ENCODE peak calls at places on chromosomes 2 and 18, in six cellular contexts. L is aorta, G is NT2/D1, V is neuronal stem cell, T is left ventricle myocardium inferior, P is A549. Z is an unnamed sample. For H3K4me1, the result is how much of the 10 kb centered on the place peaks cover.

GRCh38 chr2:216059233-216059834 is 22.3 kb downstream of the PECR start:
- DNase-seq in G (no peak), V (no peak), T (no peak), L (no peak), P (no peak), Z (no peak)

GRCh38 chr18:70074091-70074490 is 126.4 kb upstream of the CD226 start:
- DNase-seq in P (no peak), V (no peak), G (no peak), L (no peak), T (no peak), Z (peak)

GRCh38 chr2:154555700-154556099 is 142.8 kb upstream of the KCNJ3 start:
- DNase-seq in L (no peak), T (no peak), P (no peak), V (no peak), G (no peak), Z (no peak)

GRCh38 chr2:111202266-111203040 is 81.7 kb downstream of the BCL2L11 start:
- DNase-seq in V (no peak), T (no peak), L (no peak), P (no peak), G (no peak), Z (peak)

GRCh38 chr2:173187911-173188788 is 112.5 kb downstream of the MAP3K20 start:
- DNase-seq in V (no peak), T (no peak), P (no peak), G (no peak), L (no peak), Z (peak)

GRCh38 chr2:118527571-118527970 is 319.9 kb downstream of the EN1 start:
- DNase-seq in G (no peak), T (no peak), V (no peak), L (no peak), P (no peak), Z (no peak)

GRCh38 chr2:204504594-204504993 is 40.7 kb upstream of the PARD3B start:
- DNase-seq in V (no peak), L (no peak), T (no peak), P (no peak), G (no peak), Z (no peak)

GRCh38 chr2:108444941-108445840 is 3.8 kb upstream of the GCC2 start:
- DNase-seq in L (no peak), T (no peak), P (no peak), V (no peak), G (no peak), Z (peak)

GRCh38 chr2:10006248-10007147 is 36.9 kb upstream of the KLF11 start:
- DNase-seq in G (no peak), T (peak), P (peak), V (no peak), L (no peak), Z (no peak)

GRCh38 chr2:218236829-218237228 is 19.8 kb downstream of the ARPC2 start:
- DNase-seq in V (no peak), P (no peak), L (no peak), T (no peak), G (no peak), Z (no peak)

GRCh38 chr18:75475228-75475627 is 47.7 kb upstream of the SMIM21 start:
- DNase-seq in T (no peak), G (no peak), P (no peak), L (no peak), V (no peak), Z (peak)

GRCh38 chr2:47344890-47345583 is 57.9 kb upstream of the MSH2 start:
- DNase-seq in T (peak), G (peak), V (peak), L (peak), P (peak), Z (peak)

GRCh38 chr18:8610442-8610801 is 1.2 kb downstream of the RAB12 start:
- DNase-seq in G (no peak), P (no peak), L (peak), V (no peak), T (no peak), Z (peak)

GRCh38 chr18:3903341-3903740 is 453.4 kb downstream of the TGIF1 start:
- DNase-seq in P (no peak), G (no peak), V (no peak), T (no peak), L (no peak), Z (peak)

GRCh38 chr2:68185541-68186164 is 28.0 kb downstream of the PNO1 start:
- DNase-seq in V (peak), G (peak), T (no peak), L (peak), P (peak), Z (peak)

GRCh38 chr2:234423884-234424283 is 73.0 kb downstream of the ARL4C start:
- DNase-seq in T (no peak), P (no peak), L (no peak), V (no peak), G (no peak), Z (no peak)

GRCh38 chr2:61493523-61493942 is 22.6 kb upstream of the USP34 start:
- DNase-seq in P (no peak), G (no peak), T (no peak), V (no peak), L (no peak), Z (peak)
- H3K4me1 ChIP-seq in P (under half), G (under half), T (under half), V (under half), L (under half), Z (under half)

GRCh38 chr2:224133387-224133786 is 94.3 kb upstream of the SERPINE2 start:
- DNase-seq in L (no peak), V (no peak), G (no peak), P (no peak), T (no peak), Z (no peak)

GRCh38 chr2:224136394-224136793 is 97.3 kb upstream of the SERPINE2 start:
- DNase-seq in T (no peak), L (no peak), V (no peak), G (no peak), P (no peak), Z (no peak)

GRCh38 chr2:224134003-224134734 is 95.1 kb upstream of the SERPINE2 start:
- DNase-seq in P (no peak), L (no peak), V (no peak), T (no peak), G (no peak), Z (no peak)

GRCh38 chr2:224135881-224136280 is 96.8 kb upstream of the SERPINE2 start:
- DNase-seq in L (no peak), G (no peak), V (no peak), T (no peak), P (no peak), Z (no peak)

DNA sequence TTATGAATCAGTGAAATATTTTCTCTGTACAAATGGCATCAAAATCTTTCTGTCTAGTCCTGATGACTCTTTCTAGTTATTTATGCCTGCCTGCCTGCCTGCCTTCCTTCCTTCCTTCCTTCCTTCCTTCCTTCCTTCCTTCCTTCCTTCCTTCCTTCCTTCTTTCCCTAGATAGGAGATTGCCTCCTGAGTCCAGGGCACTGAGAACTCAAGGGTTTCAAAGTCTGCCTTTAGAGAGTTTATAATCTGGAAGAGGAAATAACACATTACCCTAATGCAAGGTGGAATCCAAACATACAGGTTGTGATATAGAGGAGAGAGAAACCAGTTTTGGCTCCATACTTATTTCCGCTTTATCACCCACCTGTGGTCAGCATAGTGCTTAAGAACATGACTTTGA is 98.1 kb upstream of the SERPINE2 start:
- DNase-seq in G (no peak), P (no peak), L (no peak), T (no peak), V (no peak), Z (no peak)
- H3K4me1 ChIP-seq in G (under half), P (under half), L (under half), T (under half), V (under half), Z (under half)

GRCh38 chr2:128105072-128105471 is 14.1 kb downstream of the UGGT1 start:
- DNase-seq in V (no peak), T (no peak), G (no peak), P (no peak), L (no peak), Z (no peak)

GRCh38 chr2:128108166-128108565 is 17.2 kb downstream of the UGGT1 start:
- DNase-seq in L (no peak), T (no peak), P (no peak), V (no peak), G (no peak), Z (no peak)

DNA sequence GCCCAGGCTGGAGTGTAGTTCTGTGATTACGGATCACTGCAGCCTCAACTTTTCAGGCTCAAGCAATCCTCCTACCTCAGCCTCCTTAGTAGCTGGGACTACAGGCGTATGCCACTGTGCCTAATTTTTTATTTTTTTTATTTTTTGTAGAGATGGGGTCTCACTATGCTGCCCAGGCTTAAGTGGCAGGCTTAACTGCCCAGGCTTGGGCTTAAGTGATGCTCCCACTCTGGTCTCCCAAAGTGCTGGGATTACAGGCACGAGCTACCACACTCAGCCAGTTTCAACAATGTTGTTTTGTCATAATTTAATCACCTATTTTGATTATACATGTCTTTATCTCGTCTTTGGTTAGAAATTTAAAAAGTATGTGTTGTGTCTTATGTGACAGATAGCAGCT is 18.2 kb downstream of the UGGT1 start:
- DNase-seq in G (no peak), T (no peak), L (no peak), P (no peak), V (no peak), Z (no peak)
- H3K4me1 ChIP-seq in G (under half), T (under half), L (under half), P (under half), V (under half), Z (under half)

GRCh38 chr2:45672138-45672537 is 20.7 kb downstream of the PRKCE start:
- DNase-seq in G (no peak), L (no peak), T (no peak), P (no peak), V (no peak), Z (no peak)
- H3K4me1 ChIP-seq in G (under half), L (under half), T (under half), P (under half), V (under half), Z (under half)

Z was measured in adipocyte.